ENCODE peak calls at places on chromosome 19, in six cellular contexts. One of them, this sample, is unnamed.

GRCh38 chr19:48442116-48443035 is 3.4 kb upstream of the GRWD1 start:
- DNase-seq in amniotic stem cell: no peak
- DNase-seq in neuronal stem cell: no peak
- DNase-seq in pons: no peak
- DNase-seq in GM04503: no peak
- DNase-seq in NCI-H1092: no peak
- DNase-seq in this sample: no peak

GRCh38 chr19:13104848-13105646 is 2.4 kb upstream of the LYL1 start:
- DNase-seq in neuronal stem cell: no peak
- DNase-seq in NCI-H1092: no peak
- DNase-seq in GM04503: no peak
- DNase-seq in amniotic stem cell: no peak
- DNase-seq in pons: no peak
- DNase-seq in this sample: no peak

GRCh38 chr19:37362733-37363132 is 8.2 kb upstream of the ZNF527 start:
- DNase-seq in neuronal stem cell: no peak
- DNase-seq in pons: no peak
- DNase-seq in amniotic stem cell: no peak
- DNase-seq in NCI-H1092: no peak
- DNase-seq in GM04503: no peak
- DNase-seq in this sample: peak; percentile 64

GRCh38 chr19:28883241-28883693 is 329.7 kb downstream of the UQCRFS1 start:
- DNase-seq in NCI-H1092: no peak
- DNase-seq in neuronal stem cell: no peak
- DNase-seq in amniotic stem cell: no peak
- DNase-seq in pons: peak; percentile 63
- DNase-seq in GM04503: no peak
- DNase-seq in this sample: peak; percentile 24

GRCh38 chr19:31459430-31459829 is 110.2 kb upstream of the TSHZ3 start:
- DNase-seq in neuronal stem cell: no peak
- DNase-seq in NCI-H1092: no peak
- DNase-seq in pons: no peak
- DNase-seq in amniotic stem cell: no peak
- DNase-seq in GM04503: no peak
- DNase-seq in this sample: no peak

GRCh38 chr19:47109541-47110375 is 3.8 kb downstream of the ZC3H4 start:
- DNase-seq in NCI-H1092: no peak
- DNase-seq in GM04503: no peak
- DNase-seq in amniotic stem cell: no peak
- DNase-seq in pons: peak; percentile 81
- DNase-seq in neuronal stem cell: no peak
- DNase-seq in this sample: no peak

GRCh38 chr19:1206733-1207301 is 1.2 kb downstream of the STK11 start:
- DNase-seq in neuronal stem cell: no peak
- DNase-seq in GM04503: no peak
- DNase-seq in amniotic stem cell: no peak
- DNase-seq in NCI-H1092: no peak
- DNase-seq in pons: no peak
- DNase-seq in this sample: no peak

GRCh38 chr19:48907671-48908070 is 7.6 kb downstream of the NUCB1 start:
- DNase-seq in NCI-H1092: no peak
- DNase-seq in pons: no peak
- DNase-seq in neuronal stem cell: no peak
- DNase-seq in amniotic stem cell: no peak
- DNase-seq in GM04503: no peak
- DNase-seq in this sample: no peak

GRCh38 chr19:5654931-5655330 is 25.4 kb downstream of the MICOS13 start:
- DNase-seq in NCI-H1092: no peak
- DNase-seq in amniotic stem cell: no peak
- DNase-seq in GM04503: no peak
- DNase-seq in neuronal stem cell: no peak
- DNase-seq in pons: no peak
- DNase-seq in this sample: no peak

GRCh38 chr19:56217039-56217949 is 15.2 kb downstream of the ZSCAN5C start:
- DNase-seq in NCI-H1092: no peak
- DNase-seq in neuronal stem cell: no peak
- DNase-seq in amniotic stem cell: no peak
- DNase-seq in pons: no peak
- DNase-seq in GM04503: no peak
- DNase-seq in this sample: peak; percentile 66

GRCh38 chr19:44613295-44614168 is at the start of gene IGSF23:
- DNase-seq in NCI-H1092: no peak
- DNase-seq in neuronal stem cell: no peak
- DNase-seq in amniotic stem cell: no peak
- DNase-seq in pons: no peak
- DNase-seq in GM04503: no peak
- DNase-seq in this sample: no peak